ENCODE peak calls at places on chromosomes 16 and 17, in eight cellular contexts. One of them, this sample, is unnamed.

GRCh38 chr16:67703626-67704025 is 15.5 kb downstream of the GFOD2 start:
- DNase-seq in cardiac muscle cell: no peak
- DNase-seq in fibroblast of lung: no peak
- DNase-seq in cardiac fibroblast: no peak
- DNase-seq in sigmoid colon: no peak
- DNase-seq in upper lobe of right lung: no peak
- DNase-seq in Peyer's patch: no peak
- DNase-seq in transverse colon: no peak
- DNase-seq in this sample: no peak

GRCh38 chr17:30586818-30587595 is 109.8 kb downstream of the GOSR1 start:
- DNase-seq in cardiac muscle cell: peak
- DNase-seq in fibroblast of lung: peak
- DNase-seq in cardiac fibroblast: peak
- DNase-seq in sigmoid colon: no peak
- DNase-seq in upper lobe of right lung: no peak
- DNase-seq in Peyer's patch: no peak
- DNase-seq in transverse colon: no peak
- DNase-seq in this sample: peak

GRCh38 chr16:85650864-85651811 is 37.6 kb downstream of the GINS2 start:
- DNase-seq in cardiac muscle cell: peak
- DNase-seq in fibroblast of lung: peak
- DNase-seq in cardiac fibroblast: no peak
- DNase-seq in sigmoid colon: peak
- DNase-seq in upper lobe of right lung: no peak
- DNase-seq in Peyer's patch: no peak
- DNase-seq in transverse colon: no peak
- DNase-seq in this sample: no peak

GRCh38 chr16:88685156-88686061 is 898 bp downstream of the SNAI3 start:
- DNase-seq in cardiac muscle cell: peak
- DNase-seq in fibroblast of lung: peak
- DNase-seq in cardiac fibroblast: peak
- DNase-seq in sigmoid colon: no peak
- DNase-seq in upper lobe of right lung: peak
- DNase-seq in Peyer's patch: no peak
- DNase-seq in transverse colon: peak
- DNase-seq in this sample: peak

GRCh38 chr17:27654654-27655524 is 23.9 kb downstream of the LGALS9 start:
- DNase-seq in cardiac muscle cell: peak
- DNase-seq in fibroblast of lung: peak
- DNase-seq in cardiac fibroblast: peak
- DNase-seq in sigmoid colon: peak
- DNase-seq in upper lobe of right lung: peak
- DNase-seq in Peyer's patch: peak
- DNase-seq in transverse colon: peak
- DNase-seq in this sample: peak

GRCh38 chr17:1555618-1556471 is 6.7 kb downstream of the PITPNA start:
- DNase-seq in cardiac muscle cell: no peak
- DNase-seq in fibroblast of lung: no peak
- DNase-seq in cardiac fibroblast: no peak
- DNase-seq in sigmoid colon: no peak
- DNase-seq in upper lobe of right lung: no peak
- DNase-seq in Peyer's patch: no peak
- DNase-seq in transverse colon: peak
- DNase-seq in this sample: no peak

GRCh38 chr17:10067446-10068143 is 130.8 kb downstream of the GAS7 start:
- DNase-seq in cardiac muscle cell: no peak
- DNase-seq in fibroblast of lung: no peak
- DNase-seq in cardiac fibroblast: no peak
- DNase-seq in sigmoid colon: no peak
- DNase-seq in upper lobe of right lung: no peak
- DNase-seq in Peyer's patch: no peak
- DNase-seq in transverse colon: no peak
- DNase-seq in this sample: no peak

GRCh38 chr16:3182608-3183444 is 5.2 kb upstream of the OR1F1 start:
- DNase-seq in cardiac muscle cell: peak
- DNase-seq in fibroblast of lung: peak
- DNase-seq in cardiac fibroblast: peak
- DNase-seq in sigmoid colon: no peak
- DNase-seq in upper lobe of right lung: no peak
- DNase-seq in Peyer's patch: no peak
- DNase-seq in transverse colon: peak
- DNase-seq in this sample: peak

GRCh38 chr17:30332057-30332542 is 1.8 kb downstream of the TMIGD1 start:
- DNase-seq in cardiac muscle cell: peak
- DNase-seq in fibroblast of lung: peak
- DNase-seq in cardiac fibroblast: peak
- DNase-seq in sigmoid colon: no peak
- DNase-seq in upper lobe of right lung: no peak
- DNase-seq in Peyer's patch: no peak
- DNase-seq in transverse colon: peak
- DNase-seq in this sample: peak

GRCh38 chr17:17613708-17614114 is 22.2 kb upstream of the PEMT start:
- DNase-seq in cardiac muscle cell: peak
- DNase-seq in fibroblast of lung: peak
- DNase-seq in cardiac fibroblast: peak
- DNase-seq in sigmoid colon: no peak
- DNase-seq in upper lobe of right lung: no peak
- DNase-seq in Peyer's patch: no peak
- DNase-seq in transverse colon: peak
- DNase-seq in this sample: peak

GRCh38 chr17:29642171-29642611 is 19.5 kb upstream of the CORO6 start:
- DNase-seq in cardiac muscle cell: no peak
- DNase-seq in fibroblast of lung: no peak
- DNase-seq in cardiac fibroblast: no peak
- DNase-seq in sigmoid colon: no peak
- DNase-seq in upper lobe of right lung: no peak
- DNase-seq in Peyer's patch: no peak
- DNase-seq in transverse colon: no peak
- DNase-seq in this sample: no peak

GRCh38 chr17:76383645-76384221 is 676 bp upstream of the SPHK1 start:
- DNase-seq in cardiac muscle cell: peak
- DNase-seq in fibroblast of lung: peak
- DNase-seq in cardiac fibroblast: peak
- DNase-seq in sigmoid colon: no peak
- DNase-seq in upper lobe of right lung: peak
- DNase-seq in Peyer's patch: peak
- DNase-seq in transverse colon: peak
- DNase-seq in this sample: peak

GRCh38 chr16:88977845-88978607 is 1.0 kb upstream of the CBFA2T3 start:
- DNase-seq in cardiac muscle cell: no peak
- DNase-seq in fibroblast of lung: no peak
- DNase-seq in cardiac fibroblast: no peak
- DNase-seq in sigmoid colon: no peak
- DNase-seq in upper lobe of right lung: no peak
- DNase-seq in Peyer's patch: no peak
- DNase-seq in transverse colon: no peak
- DNase-seq in this sample: no peak

GRCh38 chr17:39737331-39737760 is 392 bp upstream of the GRB7 start:
- DNase-seq in cardiac muscle cell: no peak
- DNase-seq in fibroblast of lung: no peak
- DNase-seq in cardiac fibroblast: no peak
- DNase-seq in sigmoid colon: no peak
- DNase-seq in upper lobe of right lung: no peak
- DNase-seq in Peyer's patch: no peak
- DNase-seq in transverse colon: no peak
- DNase-seq in this sample: no peak

GRCh38 chr17:30957741-30958140 is 13.1 kb upstream of the RNF135 start:
- DNase-seq in cardiac muscle cell: no peak
- DNase-seq in fibroblast of lung: no peak
- DNase-seq in cardiac fibroblast: no peak
- DNase-seq in sigmoid colon: no peak
- DNase-seq in upper lobe of right lung: peak
- DNase-seq in Peyer's patch: no peak
- DNase-seq in transverse colon: no peak
- DNase-seq in this sample: no peak

GRCh38 chr16:74740795-74741304 is 33.8 kb downstream of the FA2H start:
- DNase-seq in cardiac muscle cell: no peak
- DNase-seq in fibroblast of lung: peak
- DNase-seq in cardiac fibroblast: no peak
- DNase-seq in sigmoid colon: peak
- DNase-seq in upper lobe of right lung: no peak
- DNase-seq in Peyer's patch: peak
- DNase-seq in transverse colon: peak
- DNase-seq in this sample: no peak

GRCh38 chr16:89455692-89456091 is 34.7 kb downstream of the ANKRD11 start:
- DNase-seq in cardiac muscle cell: no peak
- DNase-seq in fibroblast of lung: peak
- DNase-seq in cardiac fibroblast: no peak
- DNase-seq in sigmoid colon: no peak
- DNase-seq in upper lobe of right lung: no peak
- DNase-seq in Peyer's patch: no peak
- DNase-seq in transverse colon: no peak
- DNase-seq in this sample: no peak

GRCh38 chr17:81890447-81891302 is 711 bp downstream of the ALYREF start:
- DNase-seq in cardiac muscle cell: no peak
- DNase-seq in fibroblast of lung: no peak
- DNase-seq in cardiac fibroblast: no peak
- DNase-seq in sigmoid colon: peak
- DNase-seq in upper lobe of right lung: no peak
- DNase-seq in Peyer's patch: no peak
- DNase-seq in transverse colon: no peak
- DNase-seq in this sample: no peak

GRCh38 chr16:85329059-85329812 is 217.0 kb upstream of the CIBAR2 start:
- DNase-seq in cardiac muscle cell: peak
- DNase-seq in fibroblast of lung: peak
- DNase-seq in cardiac fibroblast: peak
- DNase-seq in sigmoid colon: no peak
- DNase-seq in upper lobe of right lung: no peak
- DNase-seq in Peyer's patch: peak
- DNase-seq in transverse colon: peak
- DNase-seq in this sample: no peak

GRCh38 chr17:34840758-34841157 is 120.5 kb downstream of the CCT6B start:
- DNase-seq in cardiac muscle cell: peak
- DNase-seq in fibroblast of lung: no peak
- DNase-seq in cardiac fibroblast: no peak
- DNase-seq in sigmoid colon: no peak
- DNase-seq in upper lobe of right lung: no peak
- DNase-seq in Peyer's patch: no peak
- DNase-seq in transverse colon: no peak
- DNase-seq in this sample: no peak
- H3K4me3 ChIP-seq in cardiac muscle cell: no peak
- H3K4me3 ChIP-seq in fibroblast of lung: no peak
- H3K4me3 ChIP-seq in cardiac fibroblast: no peak
- H3K4me3 ChIP-seq in sigmoid colon: no peak
- H3K4me3 ChIP-seq in upper lobe of right lung: no peak
- H3K4me3 ChIP-seq in Peyer's patch: no peak
- H3K4me3 ChIP-seq in transverse colon: no peak
- H3K4me3 ChIP-seq in this sample: no peak

GRCh38 chr17:8071496-8071895 is 16.0 kb downstream of the ALOX12B start:
- DNase-seq in cardiac muscle cell: no peak
- DNase-seq in fibroblast of lung: no peak
- DNase-seq in cardiac fibroblast: no peak
- DNase-seq in sigmoid colon: no peak
- DNase-seq in upper lobe of right lung: no peak
- DNase-seq in Peyer's patch: no peak
- DNase-seq in transverse colon: no peak
- DNase-seq in this sample: no peak

GRCh38 chr17:8075081-8075480 is 12.4 kb downstream of the ALOX12B start:
- DNase-seq in cardiac muscle cell: no peak
- DNase-seq in fibroblast of lung: no peak
- DNase-seq in cardiac fibroblast: no peak
- DNase-seq in sigmoid colon: peak
- DNase-seq in upper lobe of right lung: no peak
- DNase-seq in Peyer's patch: no peak
- DNase-seq in transverse colon: no peak
- DNase-seq in this sample: no peak

GRCh38 chr17:8072339-8072726 is 15.2 kb downstream of the ALOX12B start:
- DNase-seq in cardiac muscle cell: no peak
- DNase-seq in fibroblast of lung: no peak
- DNase-seq in cardiac fibroblast: no peak
- DNase-seq in sigmoid colon: no peak
- DNase-seq in upper lobe of right lung: no peak
- DNase-seq in Peyer's patch: peak
- DNase-seq in transverse colon: no peak
- DNase-seq in this sample: no peak

GRCh38 chr17:8073627-8074485 is 13.7 kb downstream of the ALOX12B start:
- DNase-seq in cardiac muscle cell: peak
- DNase-seq in fibroblast of lung: peak
- DNase-seq in cardiac fibroblast: peak
- DNase-seq in sigmoid colon: peak
- DNase-seq in upper lobe of right lung: peak
- DNase-seq in Peyer's patch: peak
- DNase-seq in transverse colon: peak
- DNase-seq in this sample: peak

GRCh38 chr17:8072727-8073461 is 14.6 kb downstream of the ALOX12B start:
- DNase-seq in cardiac muscle cell: no peak
- DNase-seq in fibroblast of lung: no peak
- DNase-seq in cardiac fibroblast: no peak
- DNase-seq in sigmoid colon: no peak
- DNase-seq in upper lobe of right lung: no peak
- DNase-seq in Peyer's patch: peak
- DNase-seq in transverse colon: no peak
- DNase-seq in this sample: no peak
- H3K4me3 ChIP-seq in cardiac muscle cell: peak
- H3K4me3 ChIP-seq in fibroblast of lung: no peak
- H3K4me3 ChIP-seq in cardiac fibroblast: no peak
- H3K4me3 ChIP-seq in sigmoid colon: no peak
- H3K4me3 ChIP-seq in upper lobe of right lung: no peak
- H3K4me3 ChIP-seq in Peyer's patch: peak
- H3K4me3 ChIP-seq in transverse colon: no peak
- H3K4me3 ChIP-seq in this sample: no peak

GRCh38 chr17:32491371-32492280 is 4.8 kb downstream of the CDK5R1 start:
- DNase-seq in cardiac muscle cell: no peak
- DNase-seq in fibroblast of lung: no peak
- DNase-seq in cardiac fibroblast: no peak
- DNase-seq in sigmoid colon: no peak
- DNase-seq in upper lobe of right lung: peak
- DNase-seq in Peyer's patch: peak
- DNase-seq in transverse colon: no peak
- DNase-seq in this sample: no peak
- H3K4me3 ChIP-seq in cardiac muscle cell: no peak
- H3K4me3 ChIP-seq in fibroblast of lung: no peak
- H3K4me3 ChIP-seq in cardiac fibroblast: no peak
- H3K4me3 ChIP-seq in sigmoid colon: no peak
- H3K4me3 ChIP-seq in upper lobe of right lung: no peak
- H3K4me3 ChIP-seq in Peyer's patch: no peak
- H3K4me3 ChIP-seq in transverse colon: no peak
- H3K4me3 ChIP-seq in this sample: no peak

GRCh38 chr17:8152981-8153549 is 861 bp upstream of the PER1 start:
- DNase-seq in cardiac muscle cell: no peak
- DNase-seq in fibroblast of lung: no peak
- DNase-seq in cardiac fibroblast: no peak
- DNase-seq in sigmoid colon: peak
- DNase-seq in upper lobe of right lung: no peak
- DNase-seq in Peyer's patch: no peak
- DNase-seq in transverse colon: no peak
- DNase-seq in this sample: no peak
- H3K4me3 ChIP-seq in cardiac muscle cell: no peak
- H3K4me3 ChIP-seq in fibroblast of lung: peak
- H3K4me3 ChIP-seq in cardiac fibroblast: peak
- H3K4me3 ChIP-seq in sigmoid colon: peak
- H3K4me3 ChIP-seq in upper lobe of right lung: peak
- H3K4me3 ChIP-seq in Peyer's patch: no peak
- H3K4me3 ChIP-seq in transverse colon: peak
- H3K4me3 ChIP-seq in this sample: peak